ENCODE peak calls at places on chromosomes 13 and 19, in four cellular contexts. Z is activated CD8-positive, alpha-beta memory T cell treated with anti-CD3 and anti-CD28 coated beads, Interleukin-2, amount 50 U/mL, for 48 hours; J is T1000; Q is dorsolateral prefrontal cortex. M is an unnamed sample.

GRCh38 chr19:55550321-55550650 is 4.9 kb upstream of the SBK3 start:
- DNase-seq in Z (no peak), J (no peak), Q (no peak), M (no peak)

GRCh38 chr19:54029930-54030490 is 33.7 kb downstream of the VSTM1 start:
- DNase-seq in Z (peak), J (no peak), Q (peak), M (peak)

GRCh38 chr19:38319421-38320258 is at the start of gene KCNK6:
- DNase-seq in Z (peak), J (no peak), Q (no peak), M (peak)

GRCh38 chr19:32647361-32647760 is 27.6 kb downstream of the ANKRD27 start:
- DNase-seq in Z (no peak), J (no peak), Q (no peak), M (no peak)

GRCh38 chr19:46115396-46116109 is 8.9 kb downstream of the IGFL3 start:
- DNase-seq in Z (peak), J (peak), Q (no peak), M (peak)

GRCh38 chr13:49935171-49936084 is 712 bp downstream of the SPRYD7 start:
- DNase-seq in Z (peak), J (peak), Q (peak), M (peak)

GRCh38 chr13:113022391-113023216 is 53.6 kb downstream of the MCF2L start:
- DNase-seq in Z (no peak), J (no peak), Q (no peak), M (peak)

GRCh38 chr13:106100261-106100919 is 435.1 kb downstream of the EFNB2 start:
- DNase-seq in Z (no peak), J (no peak), Q (no peak), M (peak)

GRCh38 chr19:4454952-4455738 is 2.4 kb downstream of the UBXN6 start:
- DNase-seq in Z (no peak), J (no peak), Q (no peak), M (no peak)

GRCh38 chr13:35979378-35979911 is 151.7 kb downstream of the DCLK1 start:
- DNase-seq in Z (no peak), J (peak), Q (no peak), M (no peak)

GRCh38 chr19:19140476-19140875 is 2.2 kb upstream of the TMEM161A start:
- DNase-seq in Z (no peak), J (no peak), Q (no peak), M (no peak)

GRCh38 chr19:3154957-3155736 is 19.3 kb downstream of the GNA15 start:
- DNase-seq in Z (peak), J (peak), Q (no peak), M (peak)

GRCh38 chr13:29749401-29750177 is 100.8 kb downstream of the UBL3 start:
- DNase-seq in Z (no peak), J (no peak), Q (no peak), M (no peak)

GRCh38 chr13:110989331-110989730 is 74.5 kb upstream of the ANKRD10 start:
- DNase-seq in Z (no peak), J (no peak), Q (no peak), M (no peak)

GRCh38 chr19:52734893-52735661 is at the start of gene ZNF611:
- DNase-seq in Z (peak), J (peak), Q (peak), M (peak)

GRCh38 chr19:6728346-6728745 is 7.9 kb upstream of the C3 start:
- DNase-seq in Z (no peak), J (no peak), Q (no peak), M (no peak)

GRCh38 chr13:32159147-32159869 is 127.7 kb downstream of the FRY start:
- DNase-seq in Z (no peak), J (no peak), Q (no peak), M (no peak)

GRCh38 chr13:25860862-25861261 is 191.0 kb downstream of the SHISA2 start:
- DNase-seq in Z (no peak), J (no peak), Q (no peak), M (no peak)

GRCh38 chr19:36009220-36009619 is 607 bp upstream of the SYNE4 start:
- DNase-seq in Z (peak), J (peak), Q (peak), M (no peak)

GRCh38 chr13:60178327-60178726 is 14.6 kb upstream of the DIAPH3 start:
- DNase-seq in Z (no peak), J (no peak), Q (no peak), M (no peak)

GRCh38 chr13:71661921-71662320 is 205.1 kb downstream of the DACH1 start:
- DNase-seq in Z (no peak), J (no peak), Q (no peak), M (no peak)

GRCh38 chr13:40613954-40614353 is 52.5 kb downstream of the FOXO1 start:
- DNase-seq in Z (no peak), J (no peak), Q (no peak), M (no peak)

GRCh38 chr19:47726467-47726866 is 13.2 kb downstream of the EHD2 start:
- DNase-seq in Z (no peak), J (no peak), Q (no peak), M (no peak)

M was measured in PC-9.